ENCODE peak calls at places on chromosomes 13 and 19, in ten cellular contexts. One of them, this sample, is unnamed.

GRCh38 chr19:11410682-11411081 is 8.4 kb downstream of the RGL3 start:
- DNase-seq in stimulated activated CD4-positive, alpha-beta T cell treated with anti-CD3 and anti-CD28 coated beads, Interleukin-15, amount 100 ng/mL, for 24 hours: no peak
- DNase-seq in foreskin melanocyte: no peak
- DNase-seq in amniotic epithelial cell: peak; percentile 41
- DNase-seq in brain microvascular endothelial cell: no peak
- DNase-seq in substantia nigra: no peak
- DNase-seq in prostate gland: no peak
- DNase-seq in fibroblast of pulmonary artery: peak; percentile 11
- DNase-seq in C1 segment of cervical spinal cord: no peak
- DNase-seq in EL: peak; percentile 74
- DNase-seq in this sample: no peak

GRCh38 chr19:8361921-8362793 is 1.8 kb upstream of the ANGPTL4 start:
- DNase-seq in stimulated activated CD4-positive, alpha-beta T cell treated with anti-CD3 and anti-CD28 coated beads, Interleukin-15, amount 100 ng/mL, for 24 hours: peak; percentile 43
- DNase-seq in foreskin melanocyte: peak; percentile 90
- DNase-seq in amniotic epithelial cell: peak; percentile 98
- DNase-seq in brain microvascular endothelial cell: peak; percentile 98
- DNase-seq in substantia nigra: peak; percentile 29
- DNase-seq in prostate gland: peak; percentile 98
- DNase-seq in fibroblast of pulmonary artery: peak; percentile 99
- DNase-seq in C1 segment of cervical spinal cord: peak; percentile 51
- DNase-seq in EL: peak; percentile 99
- DNase-seq in this sample: no peak

GRCh38 chr13:102141625-102142472 is 260.0 kb downstream of the FGF14 start:
- DNase-seq in stimulated activated CD4-positive, alpha-beta T cell treated with anti-CD3 and anti-CD28 coated beads, Interleukin-15, amount 100 ng/mL, for 24 hours: no peak
- DNase-seq in foreskin melanocyte: peak; percentile 4
- DNase-seq in amniotic epithelial cell: peak; percentile 23
- DNase-seq in brain microvascular endothelial cell: no peak
- DNase-seq in substantia nigra: no peak
- DNase-seq in prostate gland: no peak
- DNase-seq in fibroblast of pulmonary artery: peak; percentile 29
- DNase-seq in C1 segment of cervical spinal cord: no peak
- DNase-seq in EL: peak; percentile 10
- DNase-seq in this sample: peak; percentile 34

GRCh38 chr19:42276284-42276683 is 7.2 kb downstream of the CIC start:
- DNase-seq in stimulated activated CD4-positive, alpha-beta T cell treated with anti-CD3 and anti-CD28 coated beads, Interleukin-15, amount 100 ng/mL, for 24 hours: no peak
- DNase-seq in foreskin melanocyte: no peak
- DNase-seq in amniotic epithelial cell: no peak
- DNase-seq in brain microvascular endothelial cell: no peak
- DNase-seq in substantia nigra: no peak
- DNase-seq in prostate gland: no peak
- DNase-seq in fibroblast of pulmonary artery: no peak
- DNase-seq in C1 segment of cervical spinal cord: no peak
- DNase-seq in EL: no peak
- DNase-seq in this sample: no peak

GRCh38 chr13:110123041-110123809 is 183.7 kb downstream of the COL4A1 start:
- DNase-seq in stimulated activated CD4-positive, alpha-beta T cell treated with anti-CD3 and anti-CD28 coated beads, Interleukin-15, amount 100 ng/mL, for 24 hours: no peak
- DNase-seq in foreskin melanocyte: no peak
- DNase-seq in amniotic epithelial cell: no peak
- DNase-seq in brain microvascular endothelial cell: no peak
- DNase-seq in substantia nigra: no peak
- DNase-seq in prostate gland: peak; percentile 37
- DNase-seq in fibroblast of pulmonary artery: no peak
- DNase-seq in C1 segment of cervical spinal cord: no peak
- DNase-seq in EL: no peak
- DNase-seq in this sample: no peak

GRCh38 chr19:30696514-30696913 is 324.3 kb downstream of the ZNF536 start:
- DNase-seq in stimulated activated CD4-positive, alpha-beta T cell treated with anti-CD3 and anti-CD28 coated beads, Interleukin-15, amount 100 ng/mL, for 24 hours: peak; percentile 13
- DNase-seq in foreskin melanocyte: no peak
- DNase-seq in amniotic epithelial cell: no peak
- DNase-seq in brain microvascular endothelial cell: no peak
- DNase-seq in substantia nigra: no peak
- DNase-seq in prostate gland: no peak
- DNase-seq in fibroblast of pulmonary artery: no peak
- DNase-seq in C1 segment of cervical spinal cord: no peak
- DNase-seq in EL: no peak
- DNase-seq in this sample: peak; percentile 17

GRCh38 chr19:38875656-38876345 is 2.3 kb downstream of the RINL start:
- DNase-seq in stimulated activated CD4-positive, alpha-beta T cell treated with anti-CD3 and anti-CD28 coated beads, Interleukin-15, amount 100 ng/mL, for 24 hours: no peak
- DNase-seq in foreskin melanocyte: no peak
- DNase-seq in amniotic epithelial cell: no peak
- DNase-seq in brain microvascular endothelial cell: no peak
- DNase-seq in substantia nigra: no peak
- DNase-seq in prostate gland: no peak
- DNase-seq in fibroblast of pulmonary artery: no peak
- DNase-seq in C1 segment of cervical spinal cord: no peak
- DNase-seq in EL: no peak
- DNase-seq in this sample: no peak

GRCh38 chr19:11699931-11700794 is 38.6 kb downstream of the ZNF823 start:
- DNase-seq in stimulated activated CD4-positive, alpha-beta T cell treated with anti-CD3 and anti-CD28 coated beads, Interleukin-15, amount 100 ng/mL, for 24 hours: no peak
- DNase-seq in foreskin melanocyte: no peak
- DNase-seq in amniotic epithelial cell: peak; percentile 40
- DNase-seq in brain microvascular endothelial cell: peak; percentile 37
- DNase-seq in substantia nigra: no peak
- DNase-seq in prostate gland: no peak
- DNase-seq in fibroblast of pulmonary artery: peak; percentile 60
- DNase-seq in C1 segment of cervical spinal cord: no peak
- DNase-seq in EL: peak; percentile 28
- DNase-seq in this sample: peak; percentile 33

GRCh38 chr19:56740478-56740877 is 68.9 kb upstream of the ZNF835 start:
- DNase-seq in stimulated activated CD4-positive, alpha-beta T cell treated with anti-CD3 and anti-CD28 coated beads, Interleukin-15, amount 100 ng/mL, for 24 hours: no peak
- DNase-seq in foreskin melanocyte: no peak
- DNase-seq in amniotic epithelial cell: no peak
- DNase-seq in brain microvascular endothelial cell: no peak
- DNase-seq in substantia nigra: no peak
- DNase-seq in prostate gland: no peak
- DNase-seq in fibroblast of pulmonary artery: no peak
- DNase-seq in C1 segment of cervical spinal cord: no peak
- DNase-seq in EL: no peak
- DNase-seq in this sample: peak; percentile 50

GRCh38 chr13:47334173-47334572 is 437.3 kb upstream of the HTR2A start:
- DNase-seq in stimulated activated CD4-positive, alpha-beta T cell treated with anti-CD3 and anti-CD28 coated beads, Interleukin-15, amount 100 ng/mL, for 24 hours: no peak
- DNase-seq in foreskin melanocyte: peak; percentile 2
- DNase-seq in amniotic epithelial cell: peak; percentile 59
- DNase-seq in brain microvascular endothelial cell: peak; percentile 74
- DNase-seq in substantia nigra: no peak
- DNase-seq in prostate gland: no peak
- DNase-seq in fibroblast of pulmonary artery: peak; percentile 59
- DNase-seq in C1 segment of cervical spinal cord: no peak
- DNase-seq in EL: peak; percentile 83
- DNase-seq in this sample: no peak

GRCh38 chr13:110388141-110388943 is 81.3 kb downstream of the COL4A2 start:
- DNase-seq in stimulated activated CD4-positive, alpha-beta T cell treated with anti-CD3 and anti-CD28 coated beads, Interleukin-15, amount 100 ng/mL, for 24 hours: no peak
- DNase-seq in foreskin melanocyte: peak; percentile 54
- DNase-seq in amniotic epithelial cell: peak; percentile 66
- DNase-seq in brain microvascular endothelial cell: peak; percentile 94
- DNase-seq in substantia nigra: no peak
- DNase-seq in prostate gland: peak; percentile 39
- DNase-seq in fibroblast of pulmonary artery: peak; percentile 84
- DNase-seq in C1 segment of cervical spinal cord: no peak
- DNase-seq in EL: peak; percentile 87
- DNase-seq in this sample: no peak

GRCh38 chr13:71278512-71278911 is 588.5 kb downstream of the DACH1 start:
- DNase-seq in stimulated activated CD4-positive, alpha-beta T cell treated with anti-CD3 and anti-CD28 coated beads, Interleukin-15, amount 100 ng/mL, for 24 hours: no peak
- DNase-seq in foreskin melanocyte: no peak
- DNase-seq in amniotic epithelial cell: no peak
- DNase-seq in brain microvascular endothelial cell: no peak
- DNase-seq in substantia nigra: no peak
- DNase-seq in prostate gland: no peak
- DNase-seq in fibroblast of pulmonary artery: no peak
- DNase-seq in C1 segment of cervical spinal cord: no peak
- DNase-seq in EL: no peak
- DNase-seq in this sample: no peak

GRCh38 chr19:50148528-50148927 is 14.6 kb downstream of the IZUMO2 start:
- DNase-seq in stimulated activated CD4-positive, alpha-beta T cell treated with anti-CD3 and anti-CD28 coated beads, Interleukin-15, amount 100 ng/mL, for 24 hours: no peak
- DNase-seq in foreskin melanocyte: no peak
- DNase-seq in amniotic epithelial cell: no peak
- DNase-seq in brain microvascular endothelial cell: no peak
- DNase-seq in substantia nigra: no peak
- DNase-seq in prostate gland: no peak
- DNase-seq in fibroblast of pulmonary artery: no peak
- DNase-seq in C1 segment of cervical spinal cord: no peak
- DNase-seq in EL: no peak
- DNase-seq in this sample: no peak

GRCh38 chr13:73399347-73400216 is 340.8 kb downstream of the KLF5 start:
- DNase-seq in stimulated activated CD4-positive, alpha-beta T cell treated with anti-CD3 and anti-CD28 coated beads, Interleukin-15, amount 100 ng/mL, for 24 hours: no peak
- DNase-seq in foreskin melanocyte: peak; percentile 67
- DNase-seq in amniotic epithelial cell: no peak
- DNase-seq in brain microvascular endothelial cell: no peak
- DNase-seq in substantia nigra: no peak
- DNase-seq in prostate gland: peak; percentile 74
- DNase-seq in fibroblast of pulmonary artery: no peak
- DNase-seq in C1 segment of cervical spinal cord: no peak
- DNase-seq in EL: no peak
- DNase-seq in this sample: no peak

GRCh38 chr19:47406711-47407416 is 12.5 kb downstream of the MEIS3 start:
- DNase-seq in stimulated activated CD4-positive, alpha-beta T cell treated with anti-CD3 and anti-CD28 coated beads, Interleukin-15, amount 100 ng/mL, for 24 hours: no peak
- DNase-seq in foreskin melanocyte: no peak
- DNase-seq in amniotic epithelial cell: no peak
- DNase-seq in brain microvascular endothelial cell: no peak
- DNase-seq in substantia nigra: no peak
- DNase-seq in prostate gland: no peak
- DNase-seq in fibroblast of pulmonary artery: no peak
- DNase-seq in C1 segment of cervical spinal cord: no peak
- DNase-seq in EL: no peak
- DNase-seq in this sample: no peak

GRCh38 chr19:28701491-28701890 is 511.5 kb downstream of the UQCRFS1 start:
- DNase-seq in stimulated activated CD4-positive, alpha-beta T cell treated with anti-CD3 and anti-CD28 coated beads, Interleukin-15, amount 100 ng/mL, for 24 hours: no peak
- DNase-seq in foreskin melanocyte: no peak
- DNase-seq in amniotic epithelial cell: peak; percentile 77
- DNase-seq in brain microvascular endothelial cell: no peak
- DNase-seq in substantia nigra: no peak
- DNase-seq in prostate gland: no peak
- DNase-seq in fibroblast of pulmonary artery: peak; percentile 25
- DNase-seq in C1 segment of cervical spinal cord: no peak
- DNase-seq in EL: peak; percentile 73
- DNase-seq in this sample: no peak

GRCh38 chr19:16005925-16006324 is 57.1 kb downstream of the OR10H4 start:
- DNase-seq in stimulated activated CD4-positive, alpha-beta T cell treated with anti-CD3 and anti-CD28 coated beads, Interleukin-15, amount 100 ng/mL, for 24 hours: no peak
- DNase-seq in foreskin melanocyte: no peak
- DNase-seq in amniotic epithelial cell: no peak
- DNase-seq in brain microvascular endothelial cell: no peak
- DNase-seq in substantia nigra: no peak
- DNase-seq in prostate gland: no peak
- DNase-seq in fibroblast of pulmonary artery: no peak
- DNase-seq in C1 segment of cervical spinal cord: no peak
- DNase-seq in EL: no peak
- DNase-seq in this sample: no peak

GRCh38 chr19:17479325-17479791 is 9.0 kb downstream of the SLC27A1 start:
- DNase-seq in stimulated activated CD4-positive, alpha-beta T cell treated with anti-CD3 and anti-CD28 coated beads, Interleukin-15, amount 100 ng/mL, for 24 hours: no peak
- DNase-seq in foreskin melanocyte: peak; percentile 85
- DNase-seq in amniotic epithelial cell: peak; percentile 83
- DNase-seq in brain microvascular endothelial cell: peak; percentile 81
- DNase-seq in substantia nigra: no peak
- DNase-seq in prostate gland: no peak
- DNase-seq in fibroblast of pulmonary artery: peak; percentile 77
- DNase-seq in C1 segment of cervical spinal cord: no peak
- DNase-seq in EL: peak; percentile 83
- DNase-seq in this sample: no peak

GRCh38 chr13:28753208-28753892 is 34.6 kb upstream of the SLC46A3 start:
- DNase-seq in stimulated activated CD4-positive, alpha-beta T cell treated with anti-CD3 and anti-CD28 coated beads, Interleukin-15, amount 100 ng/mL, for 24 hours: no peak
- DNase-seq in foreskin melanocyte: peak; percentile 92
- DNase-seq in amniotic epithelial cell: peak; percentile 90
- DNase-seq in brain microvascular endothelial cell: peak; percentile 91
- DNase-seq in substantia nigra: no peak
- DNase-seq in prostate gland: peak; percentile 17
- DNase-seq in fibroblast of pulmonary artery: peak; percentile 95
- DNase-seq in C1 segment of cervical spinal cord: no peak
- DNase-seq in EL: peak; percentile 96
- DNase-seq in this sample: no peak

GRCh38 chr19:10870501-10870954 is 825 bp upstream of the CARM1 start:
- DNase-seq in stimulated activated CD4-positive, alpha-beta T cell treated with anti-CD3 and anti-CD28 coated beads, Interleukin-15, amount 100 ng/mL, for 24 hours: no peak
- DNase-seq in foreskin melanocyte: no peak
- DNase-seq in amniotic epithelial cell: no peak
- DNase-seq in brain microvascular endothelial cell: no peak
- DNase-seq in substantia nigra: no peak
- DNase-seq in prostate gland: no peak
- DNase-seq in fibroblast of pulmonary artery: no peak
- DNase-seq in C1 segment of cervical spinal cord: no peak
- DNase-seq in EL: no peak
- DNase-seq in this sample: no peak

GRCh38 chr19:46736544-46737274 is 9.1 kb upstream of the FKRP start:
- DNase-seq in stimulated activated CD4-positive, alpha-beta T cell treated with anti-CD3 and anti-CD28 coated beads, Interleukin-15, amount 100 ng/mL, for 24 hours: no peak
- DNase-seq in foreskin melanocyte: no peak
- DNase-seq in amniotic epithelial cell: no peak
- DNase-seq in brain microvascular endothelial cell: no peak
- DNase-seq in substantia nigra: no peak
- DNase-seq in prostate gland: no peak
- DNase-seq in fibroblast of pulmonary artery: no peak
- DNase-seq in C1 segment of cervical spinal cord: no peak
- DNase-seq in EL: no peak
- DNase-seq in this sample: no peak

GRCh38 chr19:34475026-34475974 is 6.3 kb upstream of the WTIP start:
- DNase-seq in stimulated activated CD4-positive, alpha-beta T cell treated with anti-CD3 and anti-CD28 coated beads, Interleukin-15, amount 100 ng/mL, for 24 hours: peak; percentile 40
- DNase-seq in foreskin melanocyte: peak; percentile 70
- DNase-seq in amniotic epithelial cell: peak; percentile 87
- DNase-seq in brain microvascular endothelial cell: peak; percentile 62
- DNase-seq in substantia nigra: no peak
- DNase-seq in prostate gland: no peak
- DNase-seq in fibroblast of pulmonary artery: peak; percentile 88
- DNase-seq in C1 segment of cervical spinal cord: no peak
- DNase-seq in EL: peak; percentile 84
- DNase-seq in this sample: no peak

GRCh38 chr19:52941941-52942370 is 18.7 kb upstream of the ZNF888 start:
- DNase-seq in stimulated activated CD4-positive, alpha-beta T cell treated with anti-CD3 and anti-CD28 coated beads, Interleukin-15, amount 100 ng/mL, for 24 hours: peak; percentile 21
- DNase-seq in foreskin melanocyte: peak; percentile 27
- DNase-seq in amniotic epithelial cell: no peak
- DNase-seq in brain microvascular endothelial cell: peak; percentile 7
- DNase-seq in substantia nigra: no peak
- DNase-seq in prostate gland: peak; percentile 21
- DNase-seq in fibroblast of pulmonary artery: peak; percentile 31
- DNase-seq in C1 segment of cervical spinal cord: no peak
- DNase-seq in EL: peak; percentile 46
- DNase-seq in this sample: peak; percentile 25

GRCh38 chr13:78398743-78399410 is 204.5 kb downstream of the POU4F1 start:
- DNase-seq in stimulated activated CD4-positive, alpha-beta T cell treated with anti-CD3 and anti-CD28 coated beads, Interleukin-15, amount 100 ng/mL, for 24 hours: no peak
- DNase-seq in foreskin melanocyte: no peak
- DNase-seq in amniotic epithelial cell: no peak
- DNase-seq in brain microvascular endothelial cell: no peak
- DNase-seq in substantia nigra: no peak
- DNase-seq in prostate gland: no peak
- DNase-seq in fibroblast of pulmonary artery: no peak
- DNase-seq in C1 segment of cervical spinal cord: no peak
- DNase-seq in EL: no peak
- DNase-seq in this sample: no peak

GRCh38 chr19:1300744-1301490 is 15.2 kb downstream of the EFNA2 start:
- DNase-seq in stimulated activated CD4-positive, alpha-beta T cell treated with anti-CD3 and anti-CD28 coated beads, Interleukin-15, amount 100 ng/mL, for 24 hours: no peak
- DNase-seq in foreskin melanocyte: no peak
- DNase-seq in amniotic epithelial cell: no peak
- DNase-seq in brain microvascular endothelial cell: no peak
- DNase-seq in substantia nigra: no peak
- DNase-seq in prostate gland: no peak
- DNase-seq in fibroblast of pulmonary artery: no peak
- DNase-seq in C1 segment of cervical spinal cord: no peak
- DNase-seq in EL: no peak
- DNase-seq in this sample: no peak

This sample was measured in SK-N-DZ.